ENCODE peak calls at places on chromosomes 5 and 9, in seven cellular contexts. S is fibroblast of lung; A is left ventricle myocardium inferior; U is heart right ventricle; C is CD8-positive, alpha-beta memory T cell; L is CD4-positive, CD25-positive, alpha-beta regulatory T cell; F is right lobe of liver. D is an unnamed sample.

GRCh38 chr5:115773010-115773580 is 43.4 kb downstream of the CDO1 start:
- DNase-seq in A (peak; percentile 14), U (no peak), F (no peak), C (no peak), L (no peak), S (no peak), D (no peak)

GRCh38 chr9:97237311-97237786 is 70.1 kb upstream of the CCDC180 start:
- DNase-seq in A (no peak), S (no peak), L (no peak), F (peak; percentile 58), C (no peak), U (peak; percentile 13), D (no peak)

GRCh38 chr9:91085499-91086291 is 276.0 kb downstream of the AUH start:
- DNase-seq in A (no peak), U (no peak), S (no peak), C (no peak), L (no peak), F (no peak), D (no peak)

GRCh38 chr9:130956636-130957450 is 17.8 kb upstream of the FIBCD1 start:
- DNase-seq in U (no peak), C (no peak), F (no peak), A (no peak), S (no peak), L (no peak), D (no peak)

GRCh38 chr5:65874241-65874640 is 52.1 kb upstream of the ERBIN start:
- DNase-seq in U (no peak), A (no peak), L (no peak), F (no peak), C (no peak), S (peak; percentile 72), D (no peak)

GRCh38 chr5:139646912-139647391 is 1.2 kb upstream of the CXXC5 start:
- DNase-seq in S (no peak), C (no peak), U (no peak), F (peak; percentile 59), L (no peak), A (peak; percentile 20), D (no peak)

GRCh38 chr5:157535042-157535865 is 40.3 kb downstream of the ADAM19 start:
- DNase-seq in A (peak; percentile 48), U (peak; percentile 27), C (no peak), F (peak; percentile 70), L (no peak), S (peak; percentile 95), D (no peak)

GRCh38 chr5:109411627-109412026 is 1.9 kb upstream of the PJA2 start:
- DNase-seq in S (peak; percentile 95), C (no peak), A (no peak), L (peak; percentile 13), U (no peak), F (no peak), D (no peak)

GRCh38 chr9:86816366-86816765 is 130.9 kb downstream of the GAS1 start:
- DNase-seq in U (no peak), A (no peak), L (no peak), F (no peak), C (no peak), S (no peak), D (no peak)

GRCh38 chr9:6686396-6686795 is 40.9 kb upstream of the GLDC start:
- DNase-seq in S (peak; percentile 24), U (no peak), A (no peak), C (no peak), F (no peak), L (no peak), D (no peak)

GRCh38 chr9:105468875-105469274 is 21.0 kb downstream of the FSD1L start:
- DNase-seq in A (no peak), C (no peak), L (no peak), U (no peak), F (no peak), S (no peak), D (no peak)

GRCh38 chr5:27702339-27702820 is 664.0 kb upstream of the CDH9 start:
- DNase-seq in F (no peak), A (no peak), L (no peak), S (peak; percentile 83), C (no peak), U (no peak), D (no peak)

GRCh38 chr5:150542933-150543445 is 35.1 kb downstream of the NDST1 start:
- DNase-seq in U (no peak), L (no peak), A (no peak), F (peak; percentile 92), C (no peak), S (no peak), D (no peak)

GRCh38 chr5:158510479-158510878 is 589.2 kb downstream of the EBF1 start:
- DNase-seq in A (no peak), F (no peak), C (no peak), U (no peak), L (no peak), S (no peak), D (no peak)

GRCh38 chr5:93575466-93575865 is 5.6 kb downstream of the NR2F1-AS1 start:
- DNase-seq in S (no peak), U (no peak), C (no peak), F (no peak), A (no peak), L (no peak), D (no peak)
- H3K27me3 ChIP-seq in S (no peaks in the 10 kb centered on the region), U (peaks cover 100% of the 10 kb centered on the region), C (peaks cover 84% of the 10 kb centered on the region), F (no peaks in the 10 kb centered on the region), A (peaks cover 100% of the 10 kb centered on the region), L (peaks cover 62% of the 10 kb centered on the region), D (peaks cover 4% of the 10 kb centered on the region)

GRCh38 chr5:1342268-1342667 is 2.6 kb downstream of the CLPTM1L start:
- DNase-seq in A (no peak), U (no peak), C (no peak), L (no peak), S (no peak), F (no peak), D (no peak)

GRCh38 chr5:1343931-1344901 is 683 bp downstream of the CLPTM1L start:
- DNase-seq in C (no peak), F (no peak), S (peak; percentile 21), A (no peak), L (no peak), U (no peak), D (no peak)

GRCh38 chr5:1338518-1339070 is 6.3 kb downstream of the CLPTM1L start:
- DNase-seq in U (no peak), S (no peak), A (no peak), F (no peak), C (no peak), L (no peak), D (no peak)

GRCh38 chr5:1343315-1343751 is 1.6 kb downstream of the CLPTM1L start:
- DNase-seq in L (no peak), F (no peak), A (no peak), S (no peak), C (no peak), U (no peak), D (no peak)

GRCh38 chr5:1341863-1342262 is 3.0 kb downstream of the CLPTM1L start:
- DNase-seq in A (no peak), S (no peak), C (no peak), U (no peak), F (no peak), L (no peak), D (no peak)
- H3K36me3 ChIP-seq in A (peaks cover 51% of the 10 kb centered on the region), S (peaks cover 25% of the 10 kb centered on the region), C (peaks cover 34% of the 10 kb centered on the region), U (peaks cover 15% of the 10 kb centered on the region), F (peaks cover 14% of the 10 kb centered on the region), L (peaks cover 48% of the 10 kb centered on the region), D (peaks cover 38% of the 10 kb centered on the region)

DNA sequence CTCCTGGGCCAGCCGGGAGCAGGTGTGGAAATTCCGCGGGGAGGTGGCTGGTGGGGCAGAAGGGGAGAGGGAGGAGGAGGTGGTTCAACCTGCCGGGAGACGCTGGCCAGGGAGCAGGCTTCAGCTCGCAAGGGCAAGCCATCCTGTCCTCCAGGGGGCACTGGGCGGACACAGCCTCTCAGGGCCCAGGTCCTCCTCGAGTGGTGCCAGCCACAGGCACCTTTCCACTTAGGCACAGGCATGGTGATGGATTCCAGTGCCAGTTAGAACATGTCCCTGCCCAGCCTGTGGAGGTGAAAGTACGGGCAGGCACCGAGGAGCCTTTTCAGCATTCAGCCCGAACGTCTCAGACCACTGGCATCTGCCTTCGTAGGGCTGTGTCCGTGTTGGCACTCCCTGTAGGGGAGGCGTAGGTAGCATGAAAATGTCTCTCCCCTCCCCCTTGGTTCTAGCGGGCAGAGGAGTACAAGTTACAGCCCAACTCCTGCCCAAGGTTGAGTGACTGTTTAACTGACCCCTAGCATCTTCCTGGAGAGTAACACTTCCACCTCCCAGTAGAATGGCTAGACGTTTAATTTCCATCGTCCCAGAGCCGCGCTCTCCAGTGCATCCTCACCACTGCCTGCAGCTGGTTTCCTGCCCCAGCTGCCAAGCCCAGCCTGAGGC is 48.9 kb downstream of the DAB2IP start:
- DNase-seq in C (peak; percentile 30), A (peak; percentile 72), S (peak; percentile 35), L (no peak), F (no peak), U (peak; percentile 74), D (no peak)
- H3K27me3 ChIP-seq in C (peaks cover 17% of the 10 kb centered on the region), A (no peaks in the 10 kb centered on the region), S (no peaks in the 10 kb centered on the region), L (peaks cover 14% of the 10 kb centered on the region), F (no peaks in the 10 kb centered on the region), U (no peaks in the 10 kb centered on the region), D (no peaks in the 10 kb centered on the region)

GRCh38 chr9:23669776-23670175 is 156.3 kb downstream of the ELAVL2 start:
- DNase-seq in S (no peak), C (no peak), A (no peak), U (no peak), L (no peak), F (no peak), D (no peak)

GRCh38 chr9:23674016-23674585 is 151.9 kb downstream of the ELAVL2 start:
- DNase-seq in L (no peak), U (no peak), A (no peak), S (peak; percentile 63), C (no peak), F (no peak), D (no peak)

GRCh38 chr9:23677446-23677845 is 148.6 kb downstream of the ELAVL2 start:
- DNase-seq in C (no peak), F (no peak), A (no peak), L (no peak), S (no peak), U (no peak), D (no peak)

GRCh38 chr9:23672121-23672520 is 153.9 kb downstream of the ELAVL2 start:
- DNase-seq in C (no peak), S (no peak), A (no peak), F (no peak), L (no peak), U (no peak), D (no peak)
- H3K36me3 ChIP-seq in C (no peaks in the 10 kb centered on the region), S (no peaks in the 10 kb centered on the region), A (no peaks in the 10 kb centered on the region), F (no peaks in the 10 kb centered on the region), L (no peaks in the 10 kb centered on the region), U (no peaks in the 10 kb centered on the region), D (no peaks in the 10 kb centered on the region)

DNA sequence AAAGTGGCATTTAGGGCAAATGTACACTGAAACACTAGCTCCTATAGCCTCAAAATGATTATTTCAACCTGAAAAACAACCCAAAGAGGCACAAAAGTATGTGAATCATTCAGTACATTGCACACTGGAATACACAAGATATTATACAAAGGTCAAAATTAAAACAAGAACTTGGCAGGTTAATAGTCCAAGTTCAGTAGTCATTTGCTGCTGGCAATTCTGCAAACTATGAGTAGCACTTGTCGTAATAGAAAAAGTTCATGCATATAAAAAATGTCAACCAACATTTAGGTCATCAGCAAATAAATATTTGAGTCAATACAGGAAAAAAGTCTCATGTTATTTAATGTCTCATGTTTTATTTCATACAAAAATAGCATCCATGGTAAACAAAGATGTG is 98.7 kb downstream of the LPAR1 start:
- DNase-seq in S (no peak), F (no peak), L (no peak), U (no peak), A (no peak), C (no peak), D (no peak)
- H3K27me3 ChIP-seq in S (no peaks in the 10 kb centered on the region), F (no peaks in the 10 kb centered on the region), L (no peaks in the 10 kb centered on the region), U (no peaks in the 10 kb centered on the region), A (no peaks in the 10 kb centered on the region), C (no peaks in the 10 kb centered on the region), D (no peaks in the 10 kb centered on the region)

D was measured in thoracic aorta.